ENCODE peak calls at places on chromosomes 1 and 21, in four cellular contexts. One of them, this sample, is unnamed.

GRCh38 chr1:94160811-94161210 is 39.9 kb upstream of the ABCA4 start:
- DNase-seq in mesenteric fat pad: no peak
- DNase-seq in NCI-H146: no peak
- DNase-seq in amniotic stem cell: peak
- DNase-seq in this sample: no peak

GRCh38 chr1:209931141-209931540 is 6.9 kb upstream of the SYT14 start:
- DNase-seq in NCI-H146: no peak
- DNase-seq in mesenteric fat pad: no peak
- DNase-seq in amniotic stem cell: no peak
- DNase-seq in this sample: no peak

GRCh38 chr1:29516063-29516820 is 279.9 kb downstream of the PTPRU start:
- DNase-seq in amniotic stem cell: no peak
- DNase-seq in NCI-H146: no peak
- DNase-seq in mesenteric fat pad: no peak
- DNase-seq in this sample: no peak

GRCh38 chr1:236016083-236016482 is 48.8 kb downstream of the NID1 start:
- DNase-seq in amniotic stem cell: no peak
- DNase-seq in mesenteric fat pad: no peak
- DNase-seq in NCI-H146: no peak
- DNase-seq in this sample: no peak

GRCh38 chr1:175158133-175158532 is 34.4 kb downstream of the KIAA0040 start:
- DNase-seq in mesenteric fat pad: no peak
- DNase-seq in amniotic stem cell: no peak
- DNase-seq in NCI-H146: no peak
- DNase-seq in this sample: no peak

GRCh38 chr1:226772456-226773139 is 33.5 kb upstream of the ITPKB start:
- DNase-seq in mesenteric fat pad: no peak
- DNase-seq in amniotic stem cell: no peak
- DNase-seq in NCI-H146: no peak
- DNase-seq in this sample: no peak

GRCh38 chr1:40636777-40637176 is 28.7 kb downstream of the RIMS3 start:
- DNase-seq in amniotic stem cell: no peak
- DNase-seq in NCI-H146: no peak
- DNase-seq in mesenteric fat pad: no peak
- DNase-seq in this sample: no peak

GRCh38 chr1:41765109-41765655 is 153.5 kb downstream of the HIVEP3 start:
- DNase-seq in amniotic stem cell: no peak
- DNase-seq in mesenteric fat pad: no peak
- DNase-seq in NCI-H146: no peak
- DNase-seq in this sample: no peak

GRCh38 chr1:65362545-65362944 is 53.2 kb downstream of the DNAJC6 start:
- DNase-seq in amniotic stem cell: no peak
- DNase-seq in NCI-H146: no peak
- DNase-seq in mesenteric fat pad: no peak
- DNase-seq in this sample: peak

GRCh38 chr1:227907439-227908015 is 40.2 kb downstream of the WNT9A start:
- DNase-seq in mesenteric fat pad: no peak
- DNase-seq in amniotic stem cell: no peak
- DNase-seq in NCI-H146: no peak
- DNase-seq in this sample: no peak

GRCh38 chr1:167784876-167785550 is 63.2 kb downstream of the MPZL1 start:
- DNase-seq in NCI-H146: no peak
- DNase-seq in mesenteric fat pad: no peak
- DNase-seq in amniotic stem cell: no peak
- DNase-seq in this sample: no peak

GRCh38 chr1:24930703-24931480 is 816 bp upstream of the RUNX3 start:
- DNase-seq in NCI-H146: no peak
- DNase-seq in mesenteric fat pad: no peak
- DNase-seq in amniotic stem cell: no peak
- DNase-seq in this sample: no peak

GRCh38 chr1:187264995-187265602 is 436.4 kb downstream of the PLA2G4A start:
- DNase-seq in amniotic stem cell: peak
- DNase-seq in NCI-H146: peak
- DNase-seq in mesenteric fat pad: no peak
- DNase-seq in this sample: peak

GRCh38 chr1:91585982-91586381 is 85.3 kb downstream of the CDC7 start:
- DNase-seq in amniotic stem cell: no peak
- DNase-seq in mesenteric fat pad: no peak
- DNase-seq in NCI-H146: peak
- DNase-seq in this sample: peak

GRCh38 chr1:66778969-66779368 is 22.1 kb downstream of the INSL5 start:
- DNase-seq in mesenteric fat pad: no peak
- DNase-seq in NCI-H146: no peak
- DNase-seq in amniotic stem cell: no peak
- DNase-seq in this sample: peak

GRCh38 chr1:233788687-233789086 is 115.8 kb upstream of the SLC35F3 start:
- DNase-seq in mesenteric fat pad: no peak
- DNase-seq in NCI-H146: no peak
- DNase-seq in amniotic stem cell: no peak
- DNase-seq in this sample: no peak

GRCh38 chr1:162724583-162725120 is 65.8 kb upstream of the HSD17B7 start:
- DNase-seq in amniotic stem cell: no peak
- DNase-seq in mesenteric fat pad: no peak
- DNase-seq in NCI-H146: no peak
- DNase-seq in this sample: no peak

GRCh38 chr1:59266180-59266926 is 30.5 kb upstream of the FGGY start:
- DNase-seq in amniotic stem cell: no peak
- DNase-seq in NCI-H146: no peak
- DNase-seq in mesenteric fat pad: no peak
- DNase-seq in this sample: peak

GRCh38 chr1:39825432-39825941 is 36.8 kb upstream of the BMP8B start:
- DNase-seq in amniotic stem cell: no peak
- DNase-seq in mesenteric fat pad: no peak
- DNase-seq in NCI-H146: peak
- DNase-seq in this sample: peak

GRCh38 chr21:15437873-15438272 is 291.9 kb upstream of the USP25 start:
- DNase-seq in mesenteric fat pad: no peak
- DNase-seq in amniotic stem cell: no peak
- DNase-seq in NCI-H146: no peak
- DNase-seq in this sample: no peak

GRCh38 chr1:153944005-153944821 is 2.3 kb downstream of the DENND4B start:
- DNase-seq in amniotic stem cell: no peak
- DNase-seq in mesenteric fat pad: no peak
- DNase-seq in NCI-H146: no peak
- DNase-seq in this sample: no peak

GRCh38 chr1:65688848-65689247 is 103.8 kb upstream of the PDE4B start:
- DNase-seq in NCI-H146: no peak
- DNase-seq in amniotic stem cell: no peak
- DNase-seq in mesenteric fat pad: no peak
- DNase-seq in this sample: no peak

GRCh38 chr1:164576311-164577271 is 17.6 kb downstream of the PBX1 start:
- DNase-seq in mesenteric fat pad: no peak
- DNase-seq in amniotic stem cell: peak
- DNase-seq in NCI-H146: no peak
- DNase-seq in this sample: no peak

GRCh38 chr1:156488566-156489165 is 11.9 kb downstream of the MEF2D start:
- DNase-seq in mesenteric fat pad: no peak
- DNase-seq in amniotic stem cell: no peak
- DNase-seq in NCI-H146: no peak
- DNase-seq in this sample: peak

GRCh38 chr1:5500541-5500940 is 491.7 kb downstream of the NPHP4 start:
- DNase-seq in NCI-H146: no peak
- DNase-seq in mesenteric fat pad: no peak
- DNase-seq in amniotic stem cell: no peak
- DNase-seq in this sample: no peak

GRCh38 chr1:201506573-201507567 is at the start of gene CSRP1:
- DNase-seq in amniotic stem cell: no peak
- DNase-seq in NCI-H146: peak
- DNase-seq in mesenteric fat pad: peak
- DNase-seq in this sample: peak

GRCh38 chr21:35933466-35933865 is 126.9 kb downstream of the SETD4 start:
- DNase-seq in amniotic stem cell: peak
- DNase-seq in NCI-H146: no peak
- DNase-seq in mesenteric fat pad: no peak
- DNase-seq in this sample: no peak

GRCh38 chr1:83929184-83929583 is 69.7 kb downstream of the TTLL7 start:
- DNase-seq in amniotic stem cell: no peak
- DNase-seq in NCI-H146: no peak
- DNase-seq in mesenteric fat pad: no peak
- DNase-seq in this sample: peak

GRCh38 chr1:166133276-166133841 is 33.4 kb downstream of the FAM78B start:
- DNase-seq in NCI-H146: no peak
- DNase-seq in amniotic stem cell: no peak
- DNase-seq in mesenteric fat pad: no peak
- DNase-seq in this sample: no peak

GRCh38 chr1:200367841-200368534 is 41.8 kb downstream of the ZNF281 start:
- DNase-seq in amniotic stem cell: peak
- DNase-seq in mesenteric fat pad: no peak
- DNase-seq in NCI-H146: no peak
- DNase-seq in this sample: no peak

GRCh38 chr1:23809751-23810171 is 9.2 kb upstream of the GALE start:
- DNase-seq in amniotic stem cell: no peak
- DNase-seq in mesenteric fat pad: no peak
- DNase-seq in NCI-H146: peak
- DNase-seq in this sample: peak

GRCh38 chr1:207966521-207966920 is 55.6 kb upstream of the CD34 start:
- DNase-seq in mesenteric fat pad: no peak
- DNase-seq in NCI-H146: no peak
- DNase-seq in amniotic stem cell: no peak
- DNase-seq in this sample: no peak

GRCh38 chr1:153616144-153616884 is at the start of gene S100A14:
- DNase-seq in NCI-H146: no peak
- DNase-seq in amniotic stem cell: no peak
- DNase-seq in mesenteric fat pad: no peak
- DNase-seq in this sample: peak

GRCh38 chr1:33030575-33030974 is 6.1 kb downstream of the AK2 start:
- DNase-seq in NCI-H146: no peak
- DNase-seq in mesenteric fat pad: no peak
- DNase-seq in amniotic stem cell: no peak
- DNase-seq in this sample: peak

GRCh38 chr1:171422489-171422888 is 62.8 kb upstream of the PRRC2C start:
- DNase-seq in NCI-H146: no peak
- DNase-seq in mesenteric fat pad: no peak
- DNase-seq in amniotic stem cell: no peak
- DNase-seq in this sample: no peak

GRCh38 chr21:28991861-28992525 is 684 bp downstream of the LTN1 start:
- DNase-seq in mesenteric fat pad: no peak
- DNase-seq in amniotic stem cell: no peak
- DNase-seq in NCI-H146: no peak
- DNase-seq in this sample: peak

This sample was measured in NCI-H69.